ENCODE peak calls at places on chromosomes 12 and 14, in nine cellular contexts. M is GM10248, A is astrocyte of the spinal cord, K is AG10803, W is sigmoid colon, R is mesothelial cell of epicardium, O is HFF-Myc, T is endodermal cell, E is GM12865. F is an unnamed sample.

GRCh38 chr12:122862872-122863701 is 27.8 kb downstream of the HIP1R start:
- DNase-seq in M (no peak), A (no peak), K (no peak), W (peak; percentile 57), R (no peak), O (no peak), T (peak; percentile 74), E (no peak), F (no peak)

GRCh38 chr14:73237219-73237785 is at the start of gene PAPLN:
- DNase-seq in M (peak; percentile 60), A (no peak), K (no peak), W (peak; percentile 80), R (no peak), O (no peak), T (peak; percentile 77), E (no peak), F (no peak)

GRCh38 chr12:95739561-95740313 is 50.8 kb downstream of the NTN4 start:
- DNase-seq in M (no peak), A (no peak), K (no peak), W (no peak), R (no peak), O (no peak), T (no peak), E (no peak), F (no peak)

GRCh38 chr12:99983721-99984258 is 946 bp downstream of the ANKS1B start:
- DNase-seq in M (peak; percentile 18), A (no peak), K (no peak), W (no peak), R (peak; percentile 39), O (no peak), T (no peak), E (no peak), F (no peak)

GRCh38 chr12:88553941-88554658 is 26.2 kb downstream of the KITLG start:
- DNase-seq in M (no peak), A (peak; percentile 82), K (peak; percentile 98), W (no peak), R (no peak), O (peak; percentile 65), T (no peak), E (no peak), F (no peak)

GRCh38 chr12:27780612-27781408 is 774 bp upstream of the MANSC4 start:
- DNase-seq in M (peak; percentile 48), A (peak; percentile 29), K (peak; percentile 70), W (peak; percentile 71), R (no peak), O (no peak), T (peak; percentile 91), E (peak; percentile 57), F (no peak)

GRCh38 chr12:64528616-64529015 is 76.7 kb downstream of the TBK1 start:
- DNase-seq in M (no peak), A (no peak), K (no peak), W (no peak), R (no peak), O (no peak), T (peak; percentile 68), E (no peak), F (no peak)

GRCh38 chr12:112686373-112686772 is 105.2 kb upstream of the RPH3A start:
- DNase-seq in M (no peak), A (no peak), K (no peak), W (no peak), R (no peak), O (peak; percentile 14), T (peak; percentile 22), E (no peak), F (no peak)

GRCh38 chr12:47870175-47870781 is 34.5 kb downstream of the VDR start:
- DNase-seq in M (no peak), A (no peak), K (peak; percentile 70), W (peak; percentile 82), R (no peak), O (no peak), T (peak; percentile 91), E (peak; percentile 81), F (no peak)

GRCh38 chr12:25825494-25825893 is 133.0 kb upstream of the RASSF8 start:
- DNase-seq in M (no peak), A (no peak), K (no peak), W (no peak), R (no peak), O (no peak), T (peak; percentile 61), E (no peak), F (no peak)

GRCh38 chr12:2353691-2354090 is 300.9 kb downstream of the CACNA1C start:
- DNase-seq in M (no peak), A (no peak), K (no peak), W (no peak), R (no peak), O (no peak), T (no peak), E (no peak), F (no peak)

GRCh38 chr14:69815556-69815955 is 18.5 kb upstream of the SLC10A1 start:
- DNase-seq in M (no peak), A (no peak), K (no peak), W (no peak), R (no peak), O (no peak), T (no peak), E (no peak), F (no peak)

GRCh38 chr12:50282581-50283229 is 615 bp downstream of the LIMA1 start:
- DNase-seq in M (no peak), A (peak; percentile 32), K (peak; percentile 47), W (no peak), R (no peak), O (no peak), T (no peak), E (no peak), F (no peak)

GRCh38 chr14:95449131-95449530 is 67.3 kb downstream of the SYNE3 start:
- DNase-seq in M (no peak), A (no peak), K (no peak), W (no peak), R (no peak), O (no peak), T (no peak), E (no peak), F (no peak)
- TF ChIP-seq CTCF in M (no peak), A (no peak), K (no peak), W (no peak), R (no peak), O (no peak), T (no peak), E (no peak), F (no peak)

GRCh38 chr12:57242691-57243454 is 8.1 kb downstream of the STAC3 start:
- DNase-seq in M (peak; percentile 72), A (peak; percentile 47), K (no peak), W (peak; percentile 75), R (peak; percentile 90), O (no peak), T (peak; percentile 99), E (peak; percentile 80), F (peak; percentile 90)
- TF ChIP-seq CTCF in M (peak; percentile 85), A (peak; percentile 77), K (peak; percentile 49), W (no peak), R (peak; percentile 66), O (peak; percentile 66), T (peak; percentile 82), E (peak; percentile 78), F (peak; percentile 83)

GRCh38 chr12:102321305-102322082 is 123.9 kb upstream of the PMCH start:
- DNase-seq in M (no peak), A (no peak), K (no peak), W (no peak), R (no peak), O (no peak), T (no peak), E (no peak), F (no peak)
- TF ChIP-seq CTCF in M (no peak), A (no peak), K (no peak), W (no peak), R (no peak), O (no peak), T (no peak), E (no peak), F (no peak)

GRCh38 chr12:56839489-56840442 is 76.6 kb downstream of the HSD17B6 start:
- DNase-seq in M (peak; percentile 41), A (peak; percentile 4), K (peak; percentile 31), W (no peak), R (no peak), O (peak; percentile 24), T (peak; percentile 94), E (peak; percentile 54), F (no peak)
- TF ChIP-seq CTCF in M (peak; percentile 70), A (peak; percentile 41), K (peak; percentile 40), W (no peak), R (no peak), O (peak; percentile 65), T (peak; percentile 87), E (peak; percentile 63), F (peak; percentile 68)

DNA sequence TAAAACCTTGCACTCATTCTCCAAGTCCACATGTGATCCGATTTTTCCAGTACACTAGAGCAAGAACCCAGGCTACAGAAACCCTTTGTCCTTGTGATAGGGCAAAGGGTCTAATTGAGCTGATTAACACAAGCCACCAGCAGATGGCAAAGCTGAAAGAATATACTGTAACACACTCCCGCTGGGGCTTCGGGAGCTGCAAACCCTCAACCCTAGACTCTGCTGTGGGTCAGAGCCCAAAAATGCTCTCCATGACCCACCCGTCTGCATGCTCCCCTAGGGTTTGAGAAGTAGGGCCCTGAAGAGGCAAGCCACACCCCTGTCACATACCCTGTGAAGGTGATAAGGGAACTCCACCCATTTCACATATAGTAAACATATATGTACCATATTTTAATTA is 33.6 kb upstream of the PCNX1 start:
- DNase-seq in M (no peak), A (no peak), K (no peak), W (no peak), R (no peak), O (no peak), T (no peak), E (peak; percentile 54), F (no peak)
- TF ChIP-seq CTCF in M (no peak), A (no peak), K (peak; percentile 22), W (no peak), R (no peak), O (no peak), T (peak; percentile 38), E (no peak), F (no peak)

DNA sequence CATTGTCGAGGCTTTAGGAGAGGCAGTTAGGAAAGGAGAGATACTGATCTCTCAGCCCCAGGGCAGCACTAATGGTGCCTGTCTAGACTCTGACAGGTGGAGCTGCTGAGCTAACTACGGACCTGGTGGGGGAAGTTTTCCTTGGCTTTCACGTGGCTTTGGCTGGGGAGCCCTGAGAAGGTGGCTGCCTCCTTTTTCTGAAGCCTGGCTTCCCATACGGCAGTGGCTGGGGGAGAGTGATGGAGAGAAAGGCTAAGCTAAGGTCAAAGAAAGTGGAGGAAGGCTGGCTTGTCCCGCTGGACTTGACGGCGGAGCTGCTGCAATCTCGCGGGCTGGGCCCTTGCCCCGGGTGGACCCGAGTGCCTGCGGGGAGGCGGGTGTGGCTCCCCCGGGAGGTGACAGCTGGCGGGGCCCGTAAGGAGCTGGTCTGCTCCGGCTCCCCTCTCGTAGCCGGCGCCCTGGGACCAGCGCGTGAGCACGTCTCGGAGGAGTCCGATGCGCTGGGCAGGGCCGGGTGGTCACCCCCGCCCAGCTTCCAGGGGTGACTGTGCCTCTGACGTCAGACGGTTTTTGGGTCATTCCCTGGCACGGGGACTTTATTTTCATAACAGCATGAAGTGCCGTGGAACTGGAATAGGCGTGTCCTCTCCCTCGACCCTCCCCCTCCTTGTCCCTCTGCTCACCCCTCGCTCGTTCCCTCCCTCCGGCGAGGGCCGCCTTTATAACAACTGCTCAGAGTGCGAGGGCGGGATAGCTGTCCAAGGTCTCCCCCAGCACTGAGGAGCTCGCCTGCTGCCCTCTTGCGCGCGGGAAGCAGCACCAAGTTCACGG is at the start of gene GPRC5A:
- DNase-seq in M (peak; percentile 47), A (peak; percentile 98), K (peak; percentile 88), W (peak; percentile 95), R (peak; percentile 81), O (peak; percentile 80), T (peak; percentile 93), E (peak; percentile 21), F (peak; percentile 81)
- TF ChIP-seq CTCF in M (peak; percentile 28), A (peak; percentile 39), K (peak; percentile 29), W (no peak), R (no peak), O (peak; percentile 23), T (peak; percentile 61), E (peak; percentile 4), F (no peak)